ENCODE peak calls at places on chromosomes 2 and 18, in six cellular contexts. C is Peyer's patch, M is bronchial epithelial cell, Y is GM12865, S is coronary artery, Z is osteoblast. R is an unnamed sample.

GRCh38 chr2:29281585-29281984 is 166.4 kb downstream of the CLIP4 start:
- DNase-seq in C (no peak), M (peak), Y (no peak), S (peak), Z (no peak), R (no peak)

GRCh38 chr18:78071146-78071710 is 821.6 kb downstream of the GALR1 start:
- DNase-seq in C (no peak), M (no peak), Y (no peak), S (no peak), Z (no peak), R (no peak)

GRCh38 chr2:134181219-134181618 is 72.7 kb upstream of the MGAT5 start:
- DNase-seq in C (peak), M (peak), Y (peak), S (no peak), Z (no peak), R (no peak)

GRCh38 chr2:29644949-29645348 is 276.4 kb downstream of the ALK start:
- DNase-seq in C (no peak), M (no peak), Y (no peak), S (no peak), Z (no peak), R (no peak)

GRCh38 chr18:79092869-79093268 is 23.7 kb downstream of the ATP9B start:
- DNase-seq in C (no peak), M (peak), Y (no peak), S (no peak), Z (no peak), R (no peak)

GRCh38 chr2:6183231-6183630 is 491.0 kb downstream of the SOX11 start:
- DNase-seq in C (no peak), M (no peak), Y (peak), S (no peak), Z (no peak), R (no peak)

GRCh38 chr2:157587576-157587975 is 41.1 kb downstream of the ACVR1C start:
- DNase-seq in C (no peak), M (no peak), Y (no peak), S (no peak), Z (no peak), R (no peak)

GRCh38 chr18:9333441-9334350 is 877 bp upstream of the TWSG1 start:
- DNase-seq in C (peak), M (peak), Y (peak), S (no peak), Z (peak), R (no peak)

GRCh38 chr2:216109962-216110614 is 940 bp downstream of the XRCC5 start:
- DNase-seq in C (no peak), M (peak), Y (peak), S (no peak), Z (no peak), R (no peak)

GRCh38 chr18:37741012-37741586 is 175.5 kb upstream of the CELF4 start:
- DNase-seq in C (no peak), M (no peak), Y (peak), S (no peak), Z (no peak), R (no peak)

GRCh38 chr2:112814278-112814677 is 22.3 kb downstream of the IL1B start:
- DNase-seq in C (no peak), M (peak), Y (no peak), S (no peak), Z (peak), R (no peak)
- TF ChIP-seq CTCF in C (no peak), M (peak), Y (no peak), S (no peak), Z (no peak), R (peak)

GRCh38 chr2:33242845-33243244 is 233.6 kb upstream of the RASGRP3 start:
- DNase-seq in C (no peak), M (peak), Y (no peak), S (no peak), Z (peak), R (no peak)
- TF ChIP-seq CTCF in C (no peak), M (no peak), Y (no peak), S (no peak), Z (no peak), R (no peak)

DNA sequence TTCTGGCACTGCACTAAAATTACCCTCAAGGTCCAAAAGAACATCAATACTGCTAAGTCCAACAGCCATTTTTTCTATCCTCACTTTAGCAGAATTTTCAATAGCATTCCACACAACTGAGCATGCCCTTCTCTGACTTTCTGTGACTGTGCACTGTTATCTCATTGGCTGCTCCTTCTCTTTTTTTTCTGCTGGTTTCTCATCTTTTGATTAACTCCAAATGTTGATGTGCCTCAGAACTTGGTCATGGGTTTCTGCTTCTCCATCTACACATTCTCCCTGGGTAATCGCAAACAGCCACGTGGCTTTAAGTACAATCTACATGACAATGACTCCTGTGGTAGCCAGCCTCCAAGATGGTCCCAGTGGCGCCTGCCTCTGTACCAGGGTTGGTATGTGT is 75.0 kb upstream of the CD226 start:
- DNase-seq in C (no peak), M (no peak), Y (no peak), S (no peak), Z (no peak), R (no peak)
- TF ChIP-seq CTCF in C (no peak), M (no peak), Y (no peak), S (no peak), Z (no peak), R (no peak)

GRCh38 chr2:73175663-73176204 is 26.6 kb upstream of the NOTO start:
- DNase-seq in C (peak), M (peak), Y (peak), S (peak), Z (peak), R (peak)
- TF ChIP-seq CTCF in C (no peak), M (peak), Y (no peak), S (no peak), Z (no peak), R (peak)

DNA sequence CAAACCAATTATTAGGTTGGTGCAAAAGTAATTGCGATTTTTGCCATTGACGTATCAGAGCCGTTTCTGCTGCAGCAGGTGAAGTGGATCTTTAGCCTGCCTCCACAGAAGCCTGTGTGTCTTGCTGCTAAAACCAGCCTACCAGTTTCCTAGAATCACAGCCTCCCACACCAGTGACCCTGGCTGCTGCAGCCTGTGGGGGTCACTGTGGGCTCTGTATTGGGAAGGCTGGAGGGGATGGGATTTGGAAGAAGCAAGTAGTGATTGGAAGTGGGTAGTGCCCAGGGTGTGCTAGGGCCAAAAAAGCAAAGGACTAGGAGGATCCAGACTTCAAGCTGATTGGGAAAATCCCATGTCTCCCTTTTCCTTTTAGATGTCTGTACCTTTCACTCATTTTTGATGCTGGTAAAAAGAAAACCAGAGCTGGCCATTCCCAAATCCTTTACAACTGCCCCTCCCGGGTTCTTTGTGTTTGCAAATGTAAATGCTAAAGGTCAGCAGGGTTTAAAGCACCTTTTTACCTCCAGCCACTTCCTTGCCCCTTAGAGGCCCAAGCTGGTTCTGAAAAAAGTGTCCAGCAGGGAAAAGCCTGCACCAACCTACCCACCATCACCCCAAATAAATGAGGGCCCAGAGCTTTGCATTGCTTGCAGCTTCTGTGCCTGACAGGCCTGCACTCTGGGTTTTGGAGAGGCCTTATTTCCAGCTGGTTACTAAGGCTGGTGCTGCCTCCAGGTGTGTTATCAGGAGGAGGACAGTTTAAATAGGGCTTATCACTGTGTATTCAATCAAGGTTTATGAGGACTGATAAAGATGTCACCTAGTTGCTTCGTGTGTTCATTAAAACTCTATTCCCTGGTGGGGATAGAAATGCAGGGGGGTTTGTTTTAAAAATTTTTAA is 172.0 kb downstream of the MIB1 start:
- DNase-seq in C (no peak), M (no peak), Y (no peak), S (no peak), Z (no peak), R (no peak)
- TF ChIP-seq CTCF in C (peak), M (no peak), Y (no peak), S (no peak), Z (no peak), R (peak)

GRCh38 chr2:227774011-227774624 is 28.4 kb downstream of the SCYGR8 start:
- DNase-seq in C (peak), M (no peak), Y (peak), S (no peak), Z (no peak), R (no peak)
- TF ChIP-seq CTCF in C (peak), M (no peak), Y (peak), S (no peak), Z (peak), R (peak)

GRCh38 chr2:59176737-59177136 is 935.6 kb upstream of the FANCL start:
- DNase-seq in C (no peak), M (peak), Y (no peak), S (no peak), Z (no peak), R (no peak)
- TF ChIP-seq CTCF in C (no peak), M (no peak), Y (no peak), S (no peak), Z (no peak), R (peak)

GRCh38 chr2:217981084-217981730 is 21.6 kb downstream of the TNS1 start:
- DNase-seq in C (peak), M (no peak), Y (no peak), S (no peak), Z (no peak), R (no peak)
- TF ChIP-seq CTCF in C (no peak), M (no peak), Y (no peak), S (no peak), Z (no peak), R (no peak)